ENCODE peak calls at places on chromosomes 3 and 15, in eight cellular contexts. P is fibroblast of villous mesenchyme, T is choroid plexus epithelial cell, W is body of pancreas, O is H1, S is dorsolateral prefrontal cortex, A is A549, D is AG04450. G is an unnamed sample.

GRCh38 chr3:126956361-126956760 is 26.6 kb upstream of the PLXNA1 start:
- DNase-seq in P (no peak), T (no peak), W (peak), O (no peak), S (no peak), A (no peak), D (no peak), G (no peak)

GRCh38 chr3:186678604-186679003 is 12.8 kb downstream of the HRG start:
- DNase-seq in P (no peak), T (no peak), W (no peak), O (no peak), S (no peak), A (no peak), D (no peak), G (no peak)

GRCh38 chr3:100046986-100047385 is 67.3 kb downstream of the FILIP1L start:
- DNase-seq in P (no peak), T (no peak), W (no peak), O (no peak), S (no peak), A (no peak), D (no peak), G (no peak)

GRCh38 chr3:56878046-56878445 is 76.3 kb upstream of the ARHGEF3 start:
- DNase-seq in P (no peak), T (peak), W (no peak), O (no peak), S (peak), A (no peak), D (no peak), G (peak)

GRCh38 chr3:184296616-184297015 is 2.4 kb upstream of the PSMD2 start:
- DNase-seq in P (no peak), T (no peak), W (no peak), O (no peak), S (no peak), A (no peak), D (no peak), G (no peak)

GRCh38 chr3:30625541-30626438 is 19.4 kb downstream of the TGFBR2 start:
- DNase-seq in P (peak), T (peak), W (no peak), O (no peak), S (no peak), A (peak), D (peak), G (no peak)

GRCh38 chr3:179706233-179706632 is 53.4 kb downstream of the USP13 start:
- DNase-seq in P (no peak), T (peak), W (no peak), O (no peak), S (no peak), A (no peak), D (no peak), G (no peak)

GRCh38 chr3:149122716-149123578 is 6.5 kb upstream of the HPS3 start:
- DNase-seq in P (no peak), T (peak), W (no peak), O (no peak), S (no peak), A (no peak), D (peak), G (no peak)

GRCh38 chr15:64530472-64530871 is 70.1 kb downstream of the ZNF609 start:
- DNase-seq in P (peak), T (no peak), W (no peak), O (no peak), S (no peak), A (no peak), D (no peak), G (no peak)

GRCh38 chr3:156981005-156981404 is 154.9 kb downstream of the LEKR1 start:
- DNase-seq in P (no peak), T (no peak), W (no peak), O (no peak), S (no peak), A (no peak), D (no peak), G (no peak)

GRCh38 chr3:167820114-167820865 is 84.8 kb downstream of the SERPINI1 start:
- DNase-seq in P (no peak), T (no peak), W (no peak), O (no peak), S (no peak), A (no peak), D (no peak), G (no peak)

GRCh38 chr3:15439476-15439875 is 12.1 kb downstream of the EAF1 start:
- DNase-seq in P (no peak), T (no peak), W (peak), O (no peak), S (no peak), A (no peak), D (no peak), G (no peak)

GRCh38 chr15:93235926-93236781 is 147.1 kb upstream of the RGMA start:
- DNase-seq in P (no peak), T (no peak), W (peak), O (no peak), S (peak), A (peak), D (no peak), G (no peak)

GRCh38 chr3:112074616-112075497 is 11.3 kb upstream of the C3orf52 start:
- DNase-seq in P (peak), T (peak), W (peak), O (no peak), S (no peak), A (peak), D (peak), G (peak)

GRCh38 chr3:173398111-173398479 is 551 bp downstream of the NLGN1 start:
- DNase-seq in P (peak), T (peak), W (no peak), O (peak), S (no peak), A (no peak), D (no peak), G (no peak)

GRCh38 chr3:16809482-16809881 is 75.3 kb upstream of the PLCL2 start:
- DNase-seq in P (no peak), T (no peak), W (no peak), O (no peak), S (no peak), A (no peak), D (no peak), G (no peak)

GRCh38 chr3:40129981-40130380 is 179.5 kb upstream of the EIF1B start:
- DNase-seq in P (no peak), T (no peak), W (no peak), O (no peak), S (no peak), A (no peak), D (no peak), G (no peak)

GRCh38 chr3:128587391-128587790 is 63.2 kb downstream of the RPN1 start:
- DNase-seq in P (no peak), T (no peak), W (no peak), O (no peak), S (no peak), A (no peak), D (no peak), G (no peak)

GRCh38 chr3:128585189-128585588 is 65.4 kb downstream of the RPN1 start:
- DNase-seq in P (no peak), T (no peak), W (no peak), O (no peak), S (no peak), A (no peak), D (no peak), G (no peak)

GRCh38 chr3:128585974-128586373 is 64.6 kb downstream of the RPN1 start:
- DNase-seq in P (no peak), T (no peak), W (no peak), O (no peak), S (no peak), A (no peak), D (no peak), G (no peak)

GRCh38 chr3:128581566-128581965 is 69.1 kb downstream of the RPN1 start:
- DNase-seq in P (no peak), T (no peak), W (no peak), O (no peak), S (no peak), A (no peak), D (no peak), G (no peak)

GRCh38 chr3:128584412-128585020 is 66.1 kb downstream of the RPN1 start:
- DNase-seq in P (peak), T (peak), W (peak), O (no peak), S (peak), A (peak), D (peak), G (peak)
- TF ChIP-seq CTCF in P (peak), T (peak), W (peak), O (no peak), S (peak), A (peak), D (peak), G (peak)

GRCh38 chr3:160213181-160213580 is 12.0 kb upstream of the C3orf80 start:
- DNase-seq in P (no peak), T (no peak), W (no peak), O (no peak), S (no peak), A (no peak), D (no peak), G (no peak)
- TF ChIP-seq CTCF in P (no peak), T (no peak), W (no peak), O (no peak), S (no peak), A (no peak), D (no peak), G (no peak)

DNA sequence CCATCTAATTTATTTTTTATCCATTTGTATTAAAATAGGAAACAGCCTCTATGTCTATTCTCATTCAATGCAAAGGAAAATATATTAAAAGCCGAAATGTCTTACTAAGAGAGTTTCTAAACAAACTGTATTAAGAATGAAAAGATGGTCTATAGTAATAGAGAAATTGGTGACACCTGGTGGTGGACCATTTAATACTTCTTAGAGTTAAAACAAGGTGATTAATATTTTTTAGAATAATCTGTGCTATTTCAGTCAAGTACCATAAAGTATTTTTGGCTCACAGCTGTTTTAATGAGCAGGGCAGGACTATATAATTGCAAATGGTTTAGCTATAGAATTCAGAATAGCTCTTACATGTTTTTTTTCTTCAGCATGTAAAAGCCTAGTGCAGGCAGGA is 55.7 kb downstream of the SYNPR start:
- DNase-seq in P (peak), T (peak), W (no peak), O (no peak), S (no peak), A (peak), D (no peak), G (no peak)
- TF ChIP-seq CTCF in P (peak), T (peak), W (no peak), O (no peak), S (peak), A (no peak), D (no peak), G (no peak)

DNA sequence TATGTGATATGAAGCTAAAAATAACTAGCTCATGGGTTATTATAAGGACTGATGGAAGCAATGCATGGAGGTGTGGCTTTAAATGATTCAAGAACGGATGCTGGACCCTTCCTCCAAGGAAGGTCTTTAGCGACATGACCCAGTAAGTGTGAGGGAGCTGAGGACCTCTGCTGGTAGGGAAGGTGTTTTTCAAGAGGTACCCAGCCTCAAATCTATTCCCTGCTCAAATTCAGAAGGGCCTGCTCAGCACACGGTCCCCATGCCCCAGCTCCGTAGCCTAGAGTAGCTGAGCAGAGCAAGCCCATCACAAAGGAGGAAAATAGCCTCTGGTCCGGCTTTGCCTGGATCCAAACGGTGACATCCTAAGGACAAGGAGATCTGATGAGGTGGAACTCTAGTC is 266.2 kb upstream of the IGF1R start:
- DNase-seq in P (no peak), T (no peak), W (no peak), O (peak), S (no peak), A (peak), D (no peak), G (no peak)
- TF ChIP-seq CTCF in P (no peak), T (no peak), W (no peak), O (peak), S (no peak), A (no peak), D (no peak), G (no peak)

DNA sequence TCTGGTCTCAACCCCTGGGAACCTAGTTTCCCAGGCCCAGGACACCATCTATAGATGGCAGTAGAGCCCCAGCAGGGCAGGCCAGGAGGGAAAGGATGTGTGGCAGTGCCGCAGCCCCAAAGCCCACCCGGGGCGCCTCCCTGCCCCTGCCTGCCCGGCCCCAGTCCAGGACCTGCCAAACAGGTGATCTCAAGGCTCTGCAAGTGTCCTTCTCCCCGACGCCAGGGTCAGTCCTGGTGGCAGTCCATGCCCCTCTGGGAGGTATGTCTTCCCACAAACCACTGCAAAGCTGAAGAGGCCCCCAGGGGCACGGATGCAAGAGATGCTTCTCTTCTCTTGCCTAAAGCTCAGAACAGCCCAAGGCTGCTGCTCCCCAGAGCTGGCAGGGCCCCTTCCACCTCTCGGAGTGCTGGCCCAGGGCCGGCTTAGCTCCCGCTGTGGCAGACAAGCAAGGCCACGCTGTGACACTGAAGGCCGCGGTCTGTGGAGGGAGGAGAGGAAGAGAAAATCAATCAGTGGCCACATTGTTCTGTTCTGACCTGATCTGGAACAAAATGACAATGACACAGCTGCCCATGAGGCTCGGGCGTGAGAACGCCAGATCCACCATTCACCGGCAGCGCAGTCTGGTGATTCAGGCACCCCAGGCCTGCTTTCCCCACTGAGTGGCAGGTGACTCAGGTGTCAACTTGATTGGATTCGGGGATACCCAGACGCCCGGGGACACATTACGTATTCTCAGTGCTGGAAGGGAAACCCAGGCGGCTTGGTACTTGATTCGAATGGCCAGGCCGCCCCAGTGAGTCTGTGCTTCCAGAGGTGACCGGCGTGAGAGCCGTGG is 34.0 kb downstream of the KLHL25 start:
- DNase-seq in P (no peak), T (no peak), W (no peak), O (no peak), S (no peak), A (no peak), D (no peak), G (no peak)
- TF ChIP-seq CTCF in P (peak), T (peak), W (no peak), O (no peak), S (peak), A (peak), D (no peak), G (no peak)